ENCODE peak calls at places on chromosome 1, in five cellular contexts. L is SK-N-SH, O is K562, W is HepG2, Y is GM12878. N is an unnamed sample.

GRCh38 chr1:42340093-42340492 is 5.1 kb upstream of the FOXJ3 start:
- DNase-seq in L (no peak), O (no peak), W (peak; percentile 90), Y (no peak), N (no peak)

GRCh38 chr1:5730272-5731109 is 261.7 kb downstream of the NPHP4 start:
- DNase-seq in L (no peak), O (no peak), W (no peak), Y (no peak), N (no peak)

GRCh38 chr1:159881930-159882839 is 17.8 kb downstream of the CFAP45 start:
- DNase-seq in L (peak; percentile 33), O (peak; percentile 68), W (peak; percentile 32), Y (no peak), N (peak; percentile 96)

GRCh38 chr1:86430376-86430775 is 6.4 kb downstream of the CLCA2 start:
- DNase-seq in L (no peak), O (no peak), W (no peak), Y (no peak), N (no peak)

GRCh38 chr1:81689531-81689941 is 111.2 kb upstream of the ADGRL2 start:
- DNase-seq in L (no peak), O (no peak), W (no peak), Y (no peak), N (no peak)

GRCh38 chr1:41486053-41486891 is 1.8 kb upstream of the EDN2 start:
- DNase-seq in L (no peak), O (no peak), W (no peak), Y (peak; percentile 26), N (no peak)

GRCh38 chr1:155254228-155254713 is 1.0 kb downstream of the ENTREP3 start:
- DNase-seq in L (no peak), O (peak; percentile 31), W (no peak), Y (no peak), N (no peak)

GRCh38 chr1:85372683-85373446 is 92.1 kb downstream of the DDAH1 start:
- DNase-seq in L (no peak), O (no peak), W (peak; percentile 22), Y (no peak), N (no peak)

GRCh38 chr1:117794073-117794472 is 135.3 kb downstream of the GDAP2 start:
- DNase-seq in L (no peak), O (no peak), W (no peak), Y (no peak), N (no peak)

GRCh38 chr1:224080082-224080774 is 33.7 kb upstream of the FBXO28 start:
- DNase-seq in L (no peak), O (no peak), W (no peak), Y (no peak), N (peak; percentile 53)

GRCh38 chr1:43747736-43748135 is 40.4 kb downstream of the ST3GAL3 start:
- DNase-seq in L (no peak), O (no peak), W (no peak), Y (no peak), N (no peak)

GRCh38 chr1:169112241-169112640 is 5.8 kb downstream of the ATP1B1 start:
- DNase-seq in L (no peak), O (no peak), W (no peak), Y (no peak), N (no peak)

GRCh38 chr1:50774759-50775351 is 185.2 kb downstream of the FAF1 start:
- DNase-seq in L (peak; percentile 55), O (peak; percentile 52), W (peak; percentile 63), Y (peak; percentile 11), N (peak; percentile 48)

GRCh38 chr1:92951141-92951582 is 10.1 kb downstream of the DIPK1A start:
- DNase-seq in L (no peak), O (no peak), W (peak; percentile 92), Y (peak; percentile 79), N (peak; percentile 26)

GRCh38 chr1:192489748-192490147 is 85.8 kb upstream of the RGS1 start:
- DNase-seq in L (peak; percentile 51), O (no peak), W (no peak), Y (no peak), N (no peak)

GRCh38 chr1:89820423-89821321 is at the start of gene LRRC8D:
- DNase-seq in L (peak; percentile 96), O (peak; percentile 89), W (peak; percentile 79), Y (no peak), N (peak; percentile 58)

GRCh38 chr1:21508580-21509350 is 458 bp upstream of the ALPL start:
- DNase-seq in L (peak; percentile 97), O (peak; percentile 98), W (no peak), Y (no peak), N (no peak)

GRCh38 chr1:89890085-89890754 is 69.4 kb downstream of the LRRC8D start:
- DNase-seq in L (no peak), O (no peak), W (no peak), Y (no peak), N (peak; percentile 28)

GRCh38 chr1:25879675-25880074 is 4.2 kb upstream of the PAQR7 start:
- DNase-seq in L (no peak), O (no peak), W (no peak), Y (no peak), N (no peak)

GRCh38 chr1:12475158-12475934 is 142.7 kb downstream of the DHRS3 start:
- DNase-seq in L (no peak), O (no peak), W (peak; percentile 60), Y (no peak), N (no peak)

GRCh38 chr1:21302747-21303715 is 12.8 kb upstream of the ECE1 start:
- DNase-seq in L (peak; percentile 69), O (no peak), W (no peak), Y (no peak), N (no peak)

GRCh38 chr1:18508084-18508483 is 27.4 kb downstream of the KLHDC7A start:
- DNase-seq in L (no peak), O (no peak), W (no peak), Y (no peak), N (no peak)

GRCh38 chr1:5915587-5916571 is 76.3 kb downstream of the NPHP4 start:
- DNase-seq in L (peak; percentile 66), O (peak; percentile 53), W (peak; percentile 30), Y (peak; percentile 5), N (peak; percentile 6)

GRCh38 chr1:97033949-97034348 is 312.4 kb downstream of the PTBP2 start:
- DNase-seq in L (no peak), O (no peak), W (no peak), Y (no peak), N (no peak)

GRCh38 chr1:97042551-97042950 is 321.0 kb downstream of the PTBP2 start:
- DNase-seq in L (no peak), O (no peak), W (no peak), Y (no peak), N (no peak)

GRCh38 chr1:97034651-97035050 is 313.1 kb downstream of the PTBP2 start:
- DNase-seq in L (no peak), O (no peak), W (no peak), Y (no peak), N (no peak)

GRCh38 chr1:97041011-97041410 is 319.4 kb downstream of the PTBP2 start:
- DNase-seq in L (no peak), O (no peak), W (no peak), Y (no peak), N (no peak)

GRCh38 chr1:97038410-97038809 is 316.8 kb downstream of the PTBP2 start:
- DNase-seq in L (no peak), O (no peak), W (no peak), Y (no peak), N (no peak)
- TF ChIP-seq ZBTB33 in L (no peak), O (no peak), W (no peak), Y (no peak), N (no peak)

GRCh38 chr1:241215203-241215602 is 141.8 kb downstream of the RGS7 start:
- DNase-seq in L (no peak), O (no peak), W (no peak), Y (no peak), N (no peak)

GRCh38 chr1:241215683-241216082 is 141.3 kb downstream of the RGS7 start:
- DNase-seq in L (no peak), O (no peak), W (no peak), Y (no peak), N (no peak)

GRCh38 chr1:241221319-241221718 is 135.7 kb downstream of the RGS7 start:
- DNase-seq in L (no peak), O (no peak), W (no peak), Y (no peak), N (no peak)

GRCh38 chr1:241219449-241219848 is 137.6 kb downstream of the RGS7 start:
- DNase-seq in L (no peak), O (no peak), W (no peak), Y (no peak), N (no peak)
- TF ChIP-seq ZBTB33 in L (no peak), O (no peak), W (no peak), Y (no peak), N (no peak)

GRCh38 chr1:222392571-222392970 is 155.3 kb downstream of the HHIPL2 start:
- DNase-seq in L (no peak), O (no peak), W (no peak), Y (no peak), N (no peak)
- TF ChIP-seq ZBTB33 in L (no peak), O (no peak), W (no peak), Y (no peak), N (no peak)

GRCh38 chr1:46380508-46380907 is 13.6 kb upstream of the FAAH start:
- DNase-seq in L (no peak), O (no peak), W (no peak), Y (no peak), N (no peak)
- TF ChIP-seq ZBTB33 in L (no peak), O (no peak), W (no peak), Y (no peak), N (no peak)

GRCh38 chr1:59136541-59137335 is 160.2 kb upstream of the FGGY start:
- DNase-seq in L (no peak), O (no peak), W (no peak), Y (no peak), N (no peak)
- TF ChIP-seq ZBTB33 in L (no peak), O (no peak), W (no peak), Y (no peak), N (no peak)

N was measured in HCT116.